ENCODE peak calls at places on chromosomes 13 and 19, in eight cellular contexts. V is HFFc6, Z is uterus, X is lung, Y is OCI-LY7, J is fibroblast of lung, M is HFF-Myc, P is foreskin fibroblast. R is an unnamed sample.
A peak's percentile ranks its signal among the peaks of the same experiment; 100 is the strongest.

GRCh38 chr19:6801397-6802086 is 29.0 kb downstream of the VAV1 start:
- DNase-seq in V (no peak), Z (peak; percentile 21), X (peak; percentile 77), Y (peak; percentile 97), J (no peak), M (no peak), P (no peak), R (no peak)

GRCh38 chr19:1840541-1841115 is 7.7 kb downstream of the REXO1 start:
- DNase-seq in V (no peak), Z (no peak), X (no peak), Y (no peak), J (no peak), M (no peak), P (no peak), R (no peak)

GRCh38 chr19:3047307-3048189 is 14.7 kb downstream of the TLE5 start:
- DNase-seq in V (peak; percentile 64), Z (peak; percentile 98), X (peak; percentile 73), Y (peak; percentile 46), J (peak; percentile 89), M (peak; percentile 29), P (peak; percentile 77), R (peak; percentile 20)

GRCh38 chr19:11130824-11131455 is 24.6 kb downstream of the SPC24 start:
- DNase-seq in V (peak; percentile 56), Z (peak; percentile 87), X (peak; percentile 74), Y (peak; percentile 71), J (peak; percentile 79), M (no peak), P (peak; percentile 49), R (no peak)

GRCh38 chr13:23547000-23547590 is 23.1 kb upstream of the TNFRSF19 start:
- DNase-seq in V (no peak), Z (peak; percentile 25), X (no peak), Y (no peak), J (peak; percentile 45), M (no peak), P (peak; percentile 12), R (no peak)

GRCh38 chr19:30567535-30568232 is 195.5 kb downstream of the ZNF536 start:
- DNase-seq in V (no peak), Z (no peak), X (no peak), Y (no peak), J (no peak), M (no peak), P (no peak), R (no peak)

GRCh38 chr13:58324130-58324529 is 692.6 kb downstream of the PCDH17 start:
- DNase-seq in V (no peak), Z (no peak), X (no peak), Y (no peak), J (peak; percentile 15), M (no peak), P (no peak), R (no peak)

GRCh38 chr13:45707701-45708100 is 5.6 kb downstream of the CBY2 start:
- DNase-seq in V (no peak), Z (no peak), X (no peak), Y (no peak), J (no peak), M (no peak), P (no peak), R (no peak)

GRCh38 chr19:41784337-41785239 is 11.8 kb upstream of the CEACAM3 start:
- DNase-seq in V (no peak), Z (no peak), X (no peak), Y (no peak), J (no peak), M (no peak), P (no peak), R (no peak)

DNA sequence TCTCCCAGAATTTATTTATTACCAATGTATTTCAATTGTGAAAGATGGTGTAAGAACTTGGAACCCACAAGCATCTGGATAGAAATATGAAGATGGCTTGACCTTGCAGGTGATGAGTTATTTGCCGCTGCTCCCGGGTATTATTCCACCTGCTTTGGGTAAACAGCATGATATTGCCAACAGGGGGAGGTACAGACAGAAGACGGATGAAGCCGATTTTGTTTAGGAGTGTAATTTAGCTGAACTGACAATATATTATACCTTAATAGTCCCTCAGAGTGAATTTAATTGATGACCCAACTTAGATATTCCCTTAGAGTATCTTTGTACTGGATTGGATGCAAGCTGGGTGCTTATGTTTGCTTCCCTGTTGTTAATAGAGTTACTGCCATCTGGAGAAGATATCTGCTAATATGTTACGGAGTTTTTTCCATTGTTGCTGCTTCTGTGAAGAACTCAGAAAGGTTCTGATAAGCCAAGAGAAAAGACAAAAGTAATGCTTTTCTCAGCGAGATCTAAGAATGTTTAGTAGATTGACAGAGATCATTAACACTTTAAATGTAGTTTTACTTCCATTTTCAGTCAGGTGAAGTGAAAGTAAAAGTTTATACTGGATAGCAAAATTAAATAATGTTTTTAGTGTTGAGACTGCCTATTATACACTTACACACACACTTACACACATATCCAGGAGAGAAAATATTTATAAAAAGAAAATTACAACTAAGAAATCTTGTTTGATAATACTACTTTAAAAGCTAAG is 2220.8 kb upstream of the PCDH20 start:
- DNase-seq in V (no peak), Z (no peak), X (no peak), Y (no peak), J (peak; percentile 14), M (no peak), P (no peak), R (no peak)
- TF ChIP-seq CTCF in V (no peak), Z (no peak), X (no peak), Y (no peak), J (peak; percentile 23), M (no peak), P (no peak), R (no peak)

DNA sequence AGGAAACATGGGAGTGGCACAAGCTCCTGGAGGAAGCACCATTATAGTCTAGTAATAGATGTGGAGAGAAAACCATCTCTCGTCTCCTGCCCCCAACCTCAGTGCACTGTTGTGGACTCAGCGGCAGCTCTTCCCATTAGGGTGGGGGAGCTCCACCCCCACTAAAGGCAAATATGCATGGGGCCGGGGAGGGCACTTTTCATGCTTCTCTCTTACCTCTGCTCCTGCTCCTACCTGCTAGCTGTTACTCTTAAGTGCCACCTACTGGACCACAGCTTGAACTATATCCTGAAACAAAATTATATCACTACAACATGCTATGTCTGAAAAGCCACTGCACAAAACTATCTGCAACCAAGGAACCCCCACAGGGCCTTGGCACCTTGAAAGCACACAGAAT is 112.6 kb upstream of the DACH1 start:
- DNase-seq in V (no peak), Z (no peak), X (no peak), Y (peak; percentile 2), J (peak; percentile 16), M (no peak), P (no peak), R (no peak)
- TF ChIP-seq CTCF in V (no peak), Z (no peak), X (no peak), Y (peak; percentile 58), J (peak; percentile 38), M (no peak), P (no peak), R (no peak)

GRCh38 chr13:99600318-99600717 is 99.0 kb downstream of the TM9SF2 start:
- DNase-seq in V (no peak), Z (no peak), X (no peak), Y (peak; percentile 43), J (no peak), M (no peak), P (no peak), R (no peak)
- TF ChIP-seq CTCF in V (peak; percentile 16), Z (no peak), X (no peak), Y (peak; percentile 74), J (no peak), M (peak; percentile 41), P (no peak), R (no peak)

GRCh38 chr19:58021541-58022282 is 12.1 kb upstream of the ZSCAN1 start:
- DNase-seq in V (no peak), Z (peak; percentile 78), X (peak; percentile 37), Y (no peak), J (peak; percentile 72), M (no peak), P (peak; percentile 34), R (peak; percentile 31)
- TF ChIP-seq CTCF in V (peak; percentile 58), Z (peak; percentile 65), X (peak; percentile 67), Y (no peak), J (peak; percentile 46), M (peak; percentile 30), P (peak; percentile 21), R (peak; percentile 54)

DNA sequence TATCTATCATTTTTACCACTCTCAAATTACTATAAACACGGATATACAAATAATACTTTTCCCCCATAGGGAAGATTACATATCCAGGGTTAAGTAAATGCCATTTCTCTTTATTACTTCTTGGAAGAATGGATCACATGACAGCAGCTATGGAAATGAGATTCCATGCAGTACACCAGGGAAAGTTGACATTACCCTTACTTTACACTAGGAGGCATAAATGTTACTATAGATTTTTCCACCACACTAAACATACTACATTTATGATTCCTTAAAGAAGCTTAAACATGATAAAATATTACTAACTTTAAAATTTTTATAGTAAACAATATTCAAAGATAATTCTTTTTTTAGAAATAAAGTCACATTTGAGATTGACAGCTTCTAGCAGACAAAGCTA is 611.4 kb downstream of the PCDH9 start:
- DNase-seq in V (peak; percentile 51), Z (no peak), X (no peak), Y (peak; percentile 34), J (peak; percentile 72), M (peak; percentile 12), P (peak; percentile 23), R (no peak)
- TF ChIP-seq CTCF in V (peak; percentile 78), Z (no peak), X (no peak), Y (peak; percentile 71), J (peak; percentile 64), M (peak; percentile 24), P (peak; percentile 38), R (peak; percentile 30)

DNA sequence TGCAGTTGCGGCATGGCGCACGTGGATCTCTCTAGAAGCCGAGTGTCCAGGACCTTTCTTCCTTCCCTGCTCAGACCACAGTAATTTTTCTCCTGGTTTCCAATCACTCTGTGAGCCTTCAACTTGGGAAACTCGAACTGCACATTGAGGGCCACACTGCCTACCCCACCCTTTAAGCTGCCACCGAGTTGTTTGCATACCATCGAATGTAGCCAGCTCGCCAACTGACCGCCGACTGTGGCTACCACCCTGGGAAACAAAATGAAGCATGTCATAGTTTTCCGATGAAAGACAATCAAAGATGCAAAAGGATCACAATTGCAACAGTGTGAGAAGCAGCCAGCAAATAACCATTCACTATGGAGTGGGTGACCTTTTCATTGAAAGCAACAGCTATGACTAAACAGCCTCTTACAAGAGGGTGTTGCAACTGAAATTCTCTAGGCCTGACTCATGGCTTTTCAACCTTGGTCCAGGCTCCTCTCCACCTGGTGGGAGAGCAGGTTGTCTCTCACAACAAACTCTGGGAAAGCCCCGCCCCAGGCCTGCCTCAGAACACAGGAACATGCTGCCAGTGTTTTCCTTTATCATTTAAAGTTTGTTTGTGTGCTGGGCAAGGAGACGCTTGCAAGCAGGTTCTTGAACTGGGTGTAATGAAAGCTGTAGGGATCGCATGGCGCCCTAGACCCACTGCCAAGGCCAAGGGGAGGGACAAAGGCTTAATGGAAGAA is 141.7 kb upstream of the SERP2 start:
- DNase-seq in V (peak; percentile 87), Z (peak; percentile 83), X (peak; percentile 89), Y (no peak), J (peak; percentile 95), M (peak; percentile 51), P (peak; percentile 86), R (peak; percentile 86)
- TF ChIP-seq CTCF in V (no peak), Z (no peak), X (no peak), Y (no peak), J (no peak), M (no peak), P (no peak), R (peak; percentile 25)

R was measured in AG09309.